ENCODE peak calls at places on chromosomes 5 and 9, in five cellular contexts. One of them, this sample, is unnamed.

GRCh38 chr5:77606279-77606678 is 32.2 kb downstream of the OTP start:
- DNase-seq in A549: no peak
- DNase-seq in gastrocnemius medialis: no peak
- DNase-seq in pancreas: no peak
- DNase-seq in fibroblast of lung: no peak
- DNase-seq in this sample: no peak

GRCh38 chr5:35133186-35133585 is 85.4 kb upstream of the AGXT2 start:
- DNase-seq in gastrocnemius medialis: no peak
- DNase-seq in fibroblast of lung: no peak
- DNase-seq in A549: no peak
- DNase-seq in pancreas: no peak
- DNase-seq in this sample: no peak

GRCh38 chr5:131416729-131417128 is 152.9 kb downstream of the CDC42SE2 start:
- DNase-seq in A549: no peak
- DNase-seq in pancreas: no peak
- DNase-seq in gastrocnemius medialis: no peak
- DNase-seq in fibroblast of lung: no peak
- DNase-seq in this sample: no peak

GRCh38 chr9:69549310-69550202 is 122.6 kb downstream of the APBA1 start:
- DNase-seq in gastrocnemius medialis: no peak
- DNase-seq in pancreas: no peak
- DNase-seq in A549: peak; percentile 21
- DNase-seq in fibroblast of lung: peak; percentile 67
- DNase-seq in this sample: no peak

GRCh38 chr5:134133995-134134541 is 19.6 kb downstream of the TCF7 start:
- DNase-seq in pancreas: no peak
- DNase-seq in A549: no peak
- DNase-seq in gastrocnemius medialis: peak; percentile 13
- DNase-seq in fibroblast of lung: no peak
- DNase-seq in this sample: no peak

GRCh38 chr9:132488611-132489010 is 78.6 kb downstream of the CFAP77 start:
- DNase-seq in pancreas: no peak
- DNase-seq in gastrocnemius medialis: no peak
- DNase-seq in fibroblast of lung: no peak
- DNase-seq in A549: no peak
- DNase-seq in this sample: no peak

GRCh38 chr5:163861670-163862069 is 356.3 kb downstream of the MAT2B start:
- DNase-seq in pancreas: no peak
- DNase-seq in fibroblast of lung: no peak
- DNase-seq in A549: no peak
- DNase-seq in gastrocnemius medialis: no peak
- DNase-seq in this sample: no peak

GRCh38 chr5:32711693-32712462 is 757 bp downstream of the NPR3 start:
- DNase-seq in gastrocnemius medialis: no peak
- DNase-seq in pancreas: peak; percentile 11
- DNase-seq in A549: peak; percentile 35
- DNase-seq in fibroblast of lung: peak; percentile 47
- DNase-seq in this sample: no peak

GRCh38 chr5:57698785-57699184 is 216.2 kb upstream of the ACTBL2 start:
- DNase-seq in gastrocnemius medialis: no peak
- DNase-seq in A549: peak; percentile 6
- DNase-seq in pancreas: no peak
- DNase-seq in fibroblast of lung: no peak
- DNase-seq in this sample: peak; percentile 93

GRCh38 chr9:134698587-134699342 is 57.2 kb downstream of the COL5A1 start:
- DNase-seq in A549: peak; percentile 81
- DNase-seq in fibroblast of lung: peak; percentile 41
- DNase-seq in pancreas: peak; percentile 76
- DNase-seq in gastrocnemius medialis: peak; percentile 37
- DNase-seq in this sample: no peak

GRCh38 chr5:140926903-140927573 is 939 bp downstream of the PCDHAC1 start:
- DNase-seq in gastrocnemius medialis: no peak
- DNase-seq in pancreas: peak; percentile 22
- DNase-seq in fibroblast of lung: peak; percentile 8
- DNase-seq in A549: no peak
- DNase-seq in this sample: peak; percentile 18

GRCh38 chr5:108524564-108524963 is 142.7 kb upstream of the FBXL17 start:
- DNase-seq in pancreas: no peak
- DNase-seq in A549: no peak
- DNase-seq in fibroblast of lung: no peak
- DNase-seq in gastrocnemius medialis: no peak
- DNase-seq in this sample: no peak

GRCh38 chr5:141245250-141245717 is at the start of gene PCDHB15:
- DNase-seq in gastrocnemius medialis: no peak
- DNase-seq in pancreas: peak; percentile 34
- DNase-seq in fibroblast of lung: peak; percentile 2
- DNase-seq in A549: no peak
- DNase-seq in this sample: no peak

GRCh38 chr5:43661102-43661501 is 58.1 kb downstream of the NNT start:
- DNase-seq in A549: no peak
- DNase-seq in fibroblast of lung: peak; percentile 78
- DNase-seq in pancreas: peak; percentile 21
- DNase-seq in gastrocnemius medialis: no peak
- DNase-seq in this sample: no peak

GRCh38 chr9:13267743-13268142 is 11.7 kb downstream of the MPDZ start:
- DNase-seq in pancreas: no peak
- DNase-seq in fibroblast of lung: peak; percentile 80
- DNase-seq in A549: peak; percentile 11
- DNase-seq in gastrocnemius medialis: no peak
- DNase-seq in this sample: peak; percentile 56
- H3K4me1 ChIP-seq in pancreas: no peaks in the 10 kb centered on the region
- H3K4me1 ChIP-seq in fibroblast of lung: peaks cover 2% of the 10 kb centered on the region
- H3K4me1 ChIP-seq in A549: peaks cover 29% of the 10 kb centered on the region
- H3K4me1 ChIP-seq in gastrocnemius medialis: peaks cover 52% of the 10 kb centered on the region
- H3K4me1 ChIP-seq in this sample: peaks cover 10% of the 10 kb centered on the region

GRCh38 chr5:173885481-173886010 is 2.6 kb upstream of the CPEB4 start:
- DNase-seq in pancreas: no peak
- DNase-seq in fibroblast of lung: no peak
- DNase-seq in gastrocnemius medialis: no peak
- DNase-seq in A549: no peak
- DNase-seq in this sample: no peak

GRCh38 chr5:173883347-173883924 is 4.7 kb upstream of the CPEB4 start:
- DNase-seq in gastrocnemius medialis: no peak
- DNase-seq in A549: no peak
- DNase-seq in pancreas: no peak
- DNase-seq in fibroblast of lung: no peak
- DNase-seq in this sample: no peak

GRCh38 chr5:173884402-173885053 is 3.6 kb upstream of the CPEB4 start:
- DNase-seq in pancreas: no peak
- DNase-seq in gastrocnemius medialis: no peak
- DNase-seq in A549: no peak
- DNase-seq in fibroblast of lung: no peak
- DNase-seq in this sample: no peak

GRCh38 chr5:173886157-173886556 is 2.0 kb upstream of the CPEB4 start:
- DNase-seq in A549: no peak
- DNase-seq in gastrocnemius medialis: no peak
- DNase-seq in pancreas: no peak
- DNase-seq in fibroblast of lung: no peak
- DNase-seq in this sample: no peak

GRCh38 chr5:173885054-173885443 is 3.1 kb upstream of the CPEB4 start:
- DNase-seq in gastrocnemius medialis: no peak
- DNase-seq in fibroblast of lung: no peak
- DNase-seq in A549: no peak
- DNase-seq in pancreas: no peak
- DNase-seq in this sample: no peak
- H3K27ac ChIP-seq in gastrocnemius medialis: no peak overlapping the region
- H3K27ac ChIP-seq in fibroblast of lung: no peak overlapping the region
- H3K27ac ChIP-seq in A549: peak overlapping the region; percentile 44
- H3K27ac ChIP-seq in pancreas: no peak overlapping the region
- H3K27ac ChIP-seq in this sample: no peak overlapping the region

DNA sequence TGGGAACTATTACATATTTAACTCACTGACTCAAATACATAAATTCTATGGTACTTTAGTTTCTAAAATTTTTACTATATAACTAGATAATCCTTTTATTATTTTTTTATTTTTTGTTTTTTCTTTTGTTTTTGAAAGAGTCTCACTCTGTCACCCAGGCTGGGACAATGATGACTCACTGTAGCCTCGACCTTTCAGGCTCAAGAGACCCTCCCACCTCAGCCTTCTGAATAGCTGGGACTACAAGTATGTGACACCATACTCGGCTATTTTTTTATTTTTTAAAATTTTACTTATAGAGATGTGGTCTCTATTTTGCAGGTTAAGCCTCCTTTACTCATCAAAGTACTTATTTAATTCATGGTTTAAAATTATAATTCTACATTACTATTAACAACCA is 92.2 kb upstream of the SLCO4C1 start:
- DNase-seq in fibroblast of lung: no peak
- DNase-seq in pancreas: no peak
- DNase-seq in A549: no peak
- DNase-seq in gastrocnemius medialis: no peak
- DNase-seq in this sample: no peak
- TF ChIP-seq CTCF in fibroblast of lung: no peak
- TF ChIP-seq CTCF in pancreas: no peak
- TF ChIP-seq CTCF in A549: no peak
- TF ChIP-seq CTCF in gastrocnemius medialis: no peak
- TF ChIP-seq CTCF in this sample: no peak

DNA sequence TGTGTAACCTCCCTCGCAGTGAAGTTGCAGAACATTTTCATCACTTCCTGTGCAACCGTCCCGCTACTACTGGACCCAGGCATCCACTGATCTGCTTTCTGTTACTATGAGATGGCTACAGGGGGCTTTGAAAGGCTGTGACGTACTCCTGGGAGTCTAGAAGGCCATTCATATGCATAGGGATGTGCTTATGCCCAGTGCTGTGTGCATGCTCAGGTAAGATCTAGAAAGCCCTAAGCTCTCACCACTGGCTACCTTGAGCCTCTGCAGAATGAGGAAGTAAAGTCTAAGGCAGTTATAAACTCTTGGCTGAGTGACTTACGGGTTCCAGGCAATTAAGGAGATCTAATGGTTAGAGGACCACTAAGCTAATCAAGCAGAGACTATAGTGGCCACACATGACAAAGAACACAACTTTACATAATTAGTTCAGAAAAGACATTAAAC is 11.8 kb downstream of the HNRNPAB start:
- DNase-seq in fibroblast of lung: no peak
- DNase-seq in gastrocnemius medialis: no peak
- DNase-seq in pancreas: no peak
- DNase-seq in A549: no peak
- DNase-seq in this sample: no peak
- H3K4me1 ChIP-seq in fibroblast of lung: no peaks in the 10 kb centered on the region
- H3K4me1 ChIP-seq in gastrocnemius medialis: peaks cover 17% of the 10 kb centered on the region
- H3K4me1 ChIP-seq in pancreas: no peaks in the 10 kb centered on the region
- H3K4me1 ChIP-seq in A549: peaks cover 4% of the 10 kb centered on the region
- H3K4me1 ChIP-seq in this sample: no peaks in the 10 kb centered on the region

GRCh38 chr9:114909657-114910056 is 20.7 kb downstream of the TNFSF8 start:
- DNase-seq in A549: no peak
- DNase-seq in pancreas: no peak
- DNase-seq in fibroblast of lung: no peak
- DNase-seq in gastrocnemius medialis: no peak
- DNase-seq in this sample: no peak

GRCh38 chr9:114910541-114910940 is 19.9 kb downstream of the TNFSF8 start:
- DNase-seq in A549: no peak
- DNase-seq in pancreas: no peak
- DNase-seq in fibroblast of lung: no peak
- DNase-seq in gastrocnemius medialis: no peak
- DNase-seq in this sample: no peak

GRCh38 chr9:114908796-114909448 is 21.5 kb downstream of the TNFSF8 start:
- DNase-seq in pancreas: no peak
- DNase-seq in gastrocnemius medialis: no peak
- DNase-seq in A549: no peak
- DNase-seq in fibroblast of lung: no peak
- DNase-seq in this sample: no peak

GRCh38 chr9:114906922-114907571 is 23.3 kb downstream of the TNFSF8 start:
- DNase-seq in fibroblast of lung: peak; percentile 59
- DNase-seq in gastrocnemius medialis: no peak
- DNase-seq in A549: peak; percentile 49
- DNase-seq in pancreas: no peak
- DNase-seq in this sample: peak; percentile 58

DNA sequence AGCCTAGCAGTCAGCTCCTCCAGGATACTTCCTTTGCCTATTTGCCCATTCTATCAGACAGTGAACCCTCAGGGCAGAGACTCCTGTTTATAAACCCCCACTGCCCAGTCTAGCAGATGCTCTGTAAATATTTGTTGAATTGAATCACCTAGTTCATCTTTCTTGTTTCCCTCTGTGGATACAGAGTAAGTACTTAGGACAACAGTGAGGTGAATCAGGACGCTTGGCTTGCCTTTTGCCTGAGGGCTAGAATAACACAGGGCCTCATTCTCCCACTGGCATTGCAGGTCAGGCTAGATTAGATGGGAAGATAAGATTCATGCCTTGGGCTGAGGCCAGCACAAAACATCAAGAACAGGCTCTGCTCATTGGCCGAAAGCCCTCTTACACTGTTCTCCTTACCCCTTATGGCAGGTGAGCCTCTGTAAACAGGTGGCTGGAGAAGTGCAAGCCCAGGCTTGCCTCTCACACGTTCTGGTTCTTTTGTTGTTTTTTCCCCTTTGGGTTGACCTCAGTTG is 22.2 kb downstream of the TNFSF8 start:
- DNase-seq in pancreas: peak; percentile 42
- DNase-seq in fibroblast of lung: no peak
- DNase-seq in A549: peak; percentile 80
- DNase-seq in gastrocnemius medialis: no peak
- DNase-seq in this sample: peak; percentile 99
- H3K27ac ChIP-seq in pancreas: no peak overlapping the region
- H3K27ac ChIP-seq in fibroblast of lung: no peak overlapping the region
- H3K27ac ChIP-seq in A549: peak overlapping the region; percentile 81
- H3K27ac ChIP-seq in gastrocnemius medialis: no peak overlapping the region
- H3K27ac ChIP-seq in this sample: no peak overlapping the region

GRCh38 chr9:82467478-82467877 is 478.9 kb downstream of the SPATA31D1 start:
- DNase-seq in A549: no peak
- DNase-seq in gastrocnemius medialis: no peak
- DNase-seq in pancreas: no peak
- DNase-seq in fibroblast of lung: no peak
- DNase-seq in this sample: no peak

GRCh38 chr9:82466616-82467251 is 478.2 kb downstream of the SPATA31D1 start:
- DNase-seq in pancreas: peak; percentile 11
- DNase-seq in fibroblast of lung: no peak
- DNase-seq in gastrocnemius medialis: no peak
- DNase-seq in A549: no peak
- DNase-seq in this sample: no peak
- TF ChIP-seq CTCF in pancreas: no peak
- TF ChIP-seq CTCF in fibroblast of lung: peak; percentile 25
- TF ChIP-seq CTCF in gastrocnemius medialis: no peak
- TF ChIP-seq CTCF in A549: no peak
- TF ChIP-seq CTCF in this sample: peak; percentile 49

This sample was measured in foreskin keratinocyte.